ENCODE peak calls at places on chromosomes 11 and 22, in six cellular contexts. U, G, D, M, F and O are unnamed samples.
A peak's percentile ranks its signal among the peaks of the same experiment; 100 is the strongest.

GRCh38 chr11:109864161-109864661 is 229.0 kb upstream of the ZC3H12C start:
- DNase-seq in G (no peak), U (no peak), M (peak; percentile 8), D (peak; percentile 75), F (no peak), O (no peak)

GRCh38 chr11:102177974-102178631 is 67.9 kb downstream of the YAP1 start:
- DNase-seq in U (no peak), D (peak; percentile 87), G (peak; percentile 95), F (no peak), M (peak; percentile 74), O (peak; percentile 96)

GRCh38 chr22:23281406-23282088 is 101.2 kb downstream of the BCR start:
- DNase-seq in D (peak; percentile 19), U (peak; percentile 89), G (peak; percentile 78), M (peak; percentile 88), F (peak; percentile 84), O (peak; percentile 81)

GRCh38 chr11:2122907-2123627 is 16.1 kb downstream of the IGF2 start:
- DNase-seq in D (no peak), U (no peak), G (no peak), F (no peak), M (no peak), O (no peak)

GRCh38 chr11:113698515-113698914 is 7.6 kb downstream of the TMPRSS5 start:
- DNase-seq in G (no peak), U (no peak), M (no peak), F (no peak), D (no peak), O (no peak)

GRCh38 chr11:22711212-22711770 is 44.9 kb downstream of the GAS2 start:
- DNase-seq in M (peak; percentile 9), D (no peak), G (no peak), U (no peak), F (no peak), O (peak; percentile 82)

GRCh38 chr11:70381872-70382842 is 16.2 kb upstream of the CTTN start:
- DNase-seq in U (no peak), D (no peak), M (no peak), F (no peak), G (peak; percentile 85), O (no peak)

GRCh38 chr11:931385-931784 is 5.7 kb downstream of the AP2A2 start:
- DNase-seq in D (no peak), F (no peak), U (no peak), M (no peak), G (no peak), O (no peak)

GRCh38 chr11:79139900-79140299 is 300.9 kb downstream of the TENM4 start:
- DNase-seq in M (no peak), U (no peak), D (no peak), F (no peak), G (no peak), O (no peak)

GRCh38 chr11:48043111-48043997 is 63.0 kb downstream of the PTPRJ start:
- DNase-seq in F (no peak), G (no peak), U (peak; percentile 91), D (no peak), M (no peak), O (no peak)

GRCh38 chr11:8067929-8068575 is 13.0 kb upstream of the TUB start:
- DNase-seq in F (no peak), G (no peak), U (no peak), M (no peak), D (no peak), O (no peak)

GRCh38 chr22:24810043-24810749 is 4.2 kb downstream of the SGSM1 start:
- DNase-seq in U (no peak), F (peak; percentile 66), M (peak; percentile 44), G (no peak), D (no peak), O (no peak)

GRCh38 chr11:72703281-72704008 is 29.2 kb upstream of the PDE2A start:
- DNase-seq in G (peak; percentile 83), M (peak; percentile 69), D (no peak), U (no peak), F (no peak), O (no peak)

GRCh38 chr11:12061851-12062560 is 48.4 kb upstream of the MICAL2 start:
- DNase-seq in F (no peak), U (no peak), M (no peak), G (no peak), D (no peak), O (no peak)

GRCh38 chr11:124605719-124606118 is 5.5 kb upstream of the PANX3 start:
- DNase-seq in U (no peak), F (no peak), G (no peak), D (no peak), M (no peak), O (no peak)

GRCh38 chr11:69513196-69513595 is 31.7 kb downstream of the LINC01488 start:
- DNase-seq in M (no peak), F (no peak), U (no peak), D (no peak), G (no peak), O (no peak)

GRCh38 chr11:105449100-105449734 is 160.7 kb upstream of the GRIA4 start:
- DNase-seq in U (no peak), F (no peak), D (no peak), G (no peak), M (no peak), O (no peak)

GRCh38 chr11:17412488-17413180 is 24.2 kb upstream of the KCNJ11 start:
- DNase-seq in F (peak; percentile 56), D (no peak), U (no peak), M (no peak), G (no peak), O (no peak)

GRCh38 chr11:119087747-119088241 is 3.1 kb downstream of the HMBS start:
- DNase-seq in G (no peak), D (no peak), U (no peak), M (no peak), F (no peak), O (no peak)

GRCh38 chr22:44667829-44668189 is 34.2 kb upstream of the PRR5 start:
- DNase-seq in F (no peak), M (no peak), G (no peak), D (no peak), U (no peak), O (no peak)

GRCh38 chr22:49883294-49883640 is 29.6 kb downstream of the ZBED4 start:
- DNase-seq in G (peak; percentile 34), U (no peak), F (no peak), D (no peak), M (no peak), O (no peak)

GRCh38 chr22:37095113-37095512 is 14.4 kb downstream of the TMPRSS6 start:
- DNase-seq in M (no peak), F (no peak), G (no peak), D (no peak), U (no peak), O (no peak)

GRCh38 chr11:14443642-14444041 is 56.0 kb downstream of the COPB1 start:
- DNase-seq in D (no peak), M (peak; percentile 52), F (no peak), U (no peak), G (peak; percentile 49), O (peak; percentile 64)

GRCh38 chr11:113773092-113773415 is 438 bp downstream of the ZW10 start:
- DNase-seq in U (peak; percentile 8), M (peak; percentile 52), F (no peak), G (peak; percentile 20), D (no peak), O (no peak)

GRCh38 chr22:45612451-45612901 is 59.2 kb upstream of the ATXN10 start:
- DNase-seq in U (no peak), G (peak; percentile 87), M (no peak), D (no peak), F (no peak), O (peak; percentile 91)

GRCh38 chr11:2482745-2483144 is 37.9 kb downstream of the KCNQ1 start:
- DNase-seq in F (no peak), D (no peak), G (no peak), M (no peak), U (no peak), O (no peak)

GRCh38 chr22:42444060-42444904 is 12.1 kb upstream of the NFAM1 start:
- DNase-seq in D (peak; percentile 67), U (peak; percentile 90), G (peak; percentile 94), F (peak; percentile 89), M (peak; percentile 89), O (peak; percentile 84)

GRCh38 chr22:49892226-49892899 is 25.9 kb downstream of the ALG12 start:
- DNase-seq in G (no peak), M (no peak), U (no peak), F (no peak), D (no peak), O (no peak)

GRCh38 chr22:47369431-47370015 is 607.1 kb downstream of the TBC1D22A start:
- DNase-seq in M (no peak), G (no peak), U (no peak), F (no peak), D (no peak), O (no peak)

GRCh38 chr22:30016596-30016995 is 63.7 kb upstream of the HORMAD2 start:
- DNase-seq in M (no peak), F (no peak), U (no peak), D (no peak), G (no peak), O (no peak)

GRCh38 chr22:30017824-30018223 is 62.4 kb upstream of the HORMAD2 start:
- DNase-seq in U (no peak), G (no peak), F (no peak), D (no peak), M (no peak), O (no peak)

GRCh38 chr22:30015229-30015797 is 65.0 kb upstream of the HORMAD2 start:
- DNase-seq in U (no peak), G (peak; percentile 20), D (no peak), F (no peak), M (no peak), O (no peak)

GRCh38 chr22:30015846-30016245 is 64.4 kb upstream of the HORMAD2 start:
- DNase-seq in D (no peak), M (no peak), F (no peak), U (no peak), G (peak; percentile 53), O (peak; percentile 38)

GRCh38 chr22:30017375-30017774 is 62.9 kb upstream of the HORMAD2 start:
- DNase-seq in F (no peak), G (peak; percentile 46), D (no peak), M (no peak), U (no peak), O (no peak)
- H3K36me3 ChIP-seq in F (peaks cover 98% of the 10 kb centered on the region), G (peaks cover 12% of the 10 kb centered on the region), D (peaks cover 10% of the 10 kb centered on the region), M (no peaks in the 10 kb centered on the region), U (peaks cover 35% of the 10 kb centered on the region), O (peaks cover 16% of the 10 kb centered on the region)

GRCh38 chr11:16318320-16318719 is 38.0 kb downstream of the SOX6 start:
- DNase-seq in G (no peak), F (no peak), D (no peak), M (no peak), U (no peak), O (no peak)
- H2AFZ ChIP-seq in G (no peak overlapping the region), F (peak overlapping the region; percentile 53), D (no peak overlapping the region), M (no peak overlapping the region), U (no peak overlapping the region), O (no peak overlapping the region)

DNA sequence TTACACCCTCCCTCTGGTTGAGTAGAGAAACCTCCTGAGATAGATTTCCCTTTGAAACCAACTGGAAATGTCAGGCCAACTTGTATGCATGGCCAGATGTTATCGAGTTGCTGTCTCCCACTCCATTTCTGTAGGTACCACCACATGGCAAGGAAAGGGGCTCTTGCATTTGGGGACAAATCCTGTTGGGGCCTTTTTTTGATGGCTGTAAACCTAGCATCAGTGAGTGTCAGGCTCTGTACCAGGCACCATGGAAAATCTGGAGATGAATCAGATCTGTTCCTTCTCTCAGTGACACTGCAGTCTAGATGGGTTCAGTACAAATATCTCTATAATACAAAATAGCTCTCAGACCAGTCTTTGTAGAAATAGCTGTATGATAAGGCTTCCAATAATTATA is 58.4 kb downstream of the TRAF6 start:
- DNase-seq in M (no peak), U (no peak), G (no peak), D (no peak), F (no peak), O (no peak)
- H3K36me3 ChIP-seq in M (no peaks in the 10 kb centered on the region), U (no peaks in the 10 kb centered on the region), G (no peaks in the 10 kb centered on the region), D (no peaks in the 10 kb centered on the region), F (peaks cover 83% of the 10 kb centered on the region), O (peaks cover 4% of the 10 kb centered on the region)

GRCh38 chr11:13091373-13091772 is 82.3 kb downstream of the RASSF10 start:
- DNase-seq in G (no peak), D (no peak), F (no peak), U (no peak), M (no peak), O (peak; percentile 95)
- H2AFZ ChIP-seq in G (no peak overlapping the region), D (no peak overlapping the region), F (no peak overlapping the region), U (no peak overlapping the region), M (no peak overlapping the region), O (peak overlapping the region; percentile 76)